ENCODE peak calls at places on chromosomes 2 and 18, in four cellular contexts. One of them, this sample, is unnamed. For H3K36me3, the result is how much of the 10 kb centered on the place peaks cover.

GRCh38 chr2:215454519-215454918 is 18.7 kb upstream of the FN1 start:
- DNase-seq in endothelial cell of umbilical vein: peak
- DNase-seq in ascending aorta: no peak
- DNase-seq in heart left ventricle: no peak
- DNase-seq in this sample: no peak

GRCh38 chr18:2103299-2103698 is 468.0 kb downstream of the METTL4 start:
- DNase-seq in endothelial cell of umbilical vein: no peak
- DNase-seq in ascending aorta: no peak
- DNase-seq in heart left ventricle: no peak
- DNase-seq in this sample: no peak

GRCh38 chr18:31424383-31424988 is 23.1 kb upstream of the DSG3 start:
- DNase-seq in ascending aorta: no peak
- DNase-seq in endothelial cell of umbilical vein: no peak
- DNase-seq in heart left ventricle: no peak
- DNase-seq in this sample: no peak

GRCh38 chr2:181846359-181846758 is 45.2 kb upstream of the ITPRID2 start:
- DNase-seq in endothelial cell of umbilical vein: no peak
- DNase-seq in ascending aorta: no peak
- DNase-seq in heart left ventricle: no peak
- DNase-seq in this sample: no peak

GRCh38 chr2:40243581-40243980 is 208.3 kb downstream of the SLC8A1 start:
- DNase-seq in heart left ventricle: no peak
- DNase-seq in endothelial cell of umbilical vein: no peak
- DNase-seq in ascending aorta: no peak
- DNase-seq in this sample: no peak

GRCh38 chr2:106038598-106039375 is 155.3 kb downstream of the UXS1 start:
- DNase-seq in ascending aorta: no peak
- DNase-seq in heart left ventricle: no peak
- DNase-seq in endothelial cell of umbilical vein: no peak
- DNase-seq in this sample: no peak

GRCh38 chr2:239380831-239381708 is 19.8 kb downstream of the HDAC4 start:
- DNase-seq in ascending aorta: no peak
- DNase-seq in endothelial cell of umbilical vein: peak
- DNase-seq in heart left ventricle: no peak
- DNase-seq in this sample: no peak

GRCh38 chr2:137381731-137382130 is 582.5 kb upstream of the HNMT start:
- DNase-seq in endothelial cell of umbilical vein: no peak
- DNase-seq in ascending aorta: no peak
- DNase-seq in heart left ventricle: no peak
- DNase-seq in this sample: no peak

GRCh38 chr2:199261936-199262335 is 195.8 kb downstream of the SATB2 start:
- DNase-seq in ascending aorta: no peak
- DNase-seq in heart left ventricle: no peak
- DNase-seq in endothelial cell of umbilical vein: no peak
- DNase-seq in this sample: no peak

GRCh38 chr2:127193948-127194267 is 26.2 kb downstream of the CYP27C1 start:
- DNase-seq in heart left ventricle: no peak
- DNase-seq in endothelial cell of umbilical vein: peak
- DNase-seq in ascending aorta: no peak
- DNase-seq in this sample: no peak

GRCh38 chr18:79947881-79948610 is 3.4 kb downstream of the SLC66A2 start:
- DNase-seq in heart left ventricle: no peak
- DNase-seq in endothelial cell of umbilical vein: no peak
- DNase-seq in ascending aorta: peak
- DNase-seq in this sample: peak

GRCh38 chr2:73457982-73458381 is 72.3 kb downstream of the ALMS1 start:
- DNase-seq in endothelial cell of umbilical vein: no peak
- DNase-seq in heart left ventricle: no peak
- DNase-seq in ascending aorta: no peak
- DNase-seq in this sample: no peak

GRCh38 chr18:8721716-8722115 is 16.4 kb downstream of the MTCL1 start:
- DNase-seq in endothelial cell of umbilical vein: no peak
- DNase-seq in heart left ventricle: no peak
- DNase-seq in ascending aorta: no peak
- DNase-seq in this sample: no peak

GRCh38 chr2:160613466-160614153 is 120.0 kb upstream of the RBMS1 start:
- DNase-seq in endothelial cell of umbilical vein: peak
- DNase-seq in ascending aorta: no peak
- DNase-seq in heart left ventricle: no peak
- DNase-seq in this sample: no peak

GRCh38 chr2:96702098-96702785 is 37.6 kb downstream of the LMAN2L start:
- DNase-seq in heart left ventricle: no peak
- DNase-seq in endothelial cell of umbilical vein: no peak
- DNase-seq in ascending aorta: no peak
- DNase-seq in this sample: no peak

GRCh38 chr2:42046819-42047487 is 868 bp upstream of the PKDCC start:
- DNase-seq in endothelial cell of umbilical vein: peak
- DNase-seq in ascending aorta: peak
- DNase-seq in heart left ventricle: no peak
- DNase-seq in this sample: no peak

GRCh38 chr2:114797540-114797939 is 355.1 kb downstream of the DPP10 start:
- DNase-seq in heart left ventricle: no peak
- DNase-seq in ascending aorta: no peak
- DNase-seq in endothelial cell of umbilical vein: no peak
- DNase-seq in this sample: no peak

GRCh38 chr2:231666171-231667095 is 41.9 kb upstream of the PTMA start:
- DNase-seq in endothelial cell of umbilical vein: peak
- DNase-seq in ascending aorta: peak
- DNase-seq in heart left ventricle: peak
- DNase-seq in this sample: peak

GRCh38 chr18:48785686-48786470 is 164.9 kb downstream of the SMAD7 start:
- DNase-seq in ascending aorta: peak
- DNase-seq in endothelial cell of umbilical vein: no peak
- DNase-seq in heart left ventricle: no peak
- DNase-seq in this sample: peak

GRCh38 chr2:169961911-169962310 is 134.7 kb downstream of the UBR3 start:
- DNase-seq in endothelial cell of umbilical vein: no peak
- DNase-seq in ascending aorta: no peak
- DNase-seq in heart left ventricle: no peak
- DNase-seq in this sample: no peak

GRCh38 chr2:160324161-160324768 is 124.2 kb upstream of the ITGB6 start:
- DNase-seq in ascending aorta: peak
- DNase-seq in heart left ventricle: peak
- DNase-seq in endothelial cell of umbilical vein: peak
- DNase-seq in this sample: peak

GRCh38 chr18:37385846-37386435 is 179.7 kb downstream of the CELF4 start:
- DNase-seq in ascending aorta: no peak
- DNase-seq in heart left ventricle: no peak
- DNase-seq in endothelial cell of umbilical vein: peak
- DNase-seq in this sample: no peak

GRCh38 chr2:236571161-236571560 is 1.5 kb downstream of the ACKR3 start:
- DNase-seq in endothelial cell of umbilical vein: no peak
- DNase-seq in heart left ventricle: no peak
- DNase-seq in ascending aorta: peak
- DNase-seq in this sample: no peak
- H3K4me3 ChIP-seq in endothelial cell of umbilical vein: peak
- H3K4me3 ChIP-seq in heart left ventricle: peak
- H3K4me3 ChIP-seq in ascending aorta: peak
- H3K4me3 ChIP-seq in this sample: peak

GRCh38 chr2:86031606-86032005 is 74.1 kb downstream of the POLR1A start:
- DNase-seq in endothelial cell of umbilical vein: no peak
- DNase-seq in ascending aorta: no peak
- DNase-seq in heart left ventricle: no peak
- DNase-seq in this sample: no peak
- H3K36me3 ChIP-seq in endothelial cell of umbilical vein: under half
- H3K36me3 ChIP-seq in ascending aorta: half or more
- H3K36me3 ChIP-seq in heart left ventricle: half or more
- H3K36me3 ChIP-seq in this sample: under half

DNA sequence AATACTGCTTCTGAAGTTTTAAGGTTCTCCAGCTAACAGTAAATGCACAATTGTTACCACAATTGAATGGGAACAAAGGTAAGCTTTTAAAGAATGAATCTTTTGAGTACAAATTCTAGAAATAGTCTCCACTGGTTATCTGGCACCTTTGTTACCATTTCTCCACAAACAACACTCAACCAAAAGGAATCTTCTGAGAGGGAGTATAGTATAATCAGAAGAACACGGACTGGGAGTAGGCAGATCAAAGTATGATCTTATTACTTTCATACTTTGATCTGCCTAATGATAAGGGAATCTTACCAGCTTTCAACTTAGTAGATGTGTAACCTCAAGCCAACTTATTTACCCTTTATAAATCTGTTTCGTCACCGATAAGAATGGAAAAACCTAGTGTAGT is 1.4 kb downstream of the CEP76 start:
- DNase-seq in endothelial cell of umbilical vein: no peak
- DNase-seq in heart left ventricle: no peak
- DNase-seq in ascending aorta: no peak
- DNase-seq in this sample: no peak
- H3K4me3 ChIP-seq in endothelial cell of umbilical vein: peak
- H3K4me3 ChIP-seq in heart left ventricle: no peak
- H3K4me3 ChIP-seq in ascending aorta: peak
- H3K4me3 ChIP-seq in this sample: no peak

DNA sequence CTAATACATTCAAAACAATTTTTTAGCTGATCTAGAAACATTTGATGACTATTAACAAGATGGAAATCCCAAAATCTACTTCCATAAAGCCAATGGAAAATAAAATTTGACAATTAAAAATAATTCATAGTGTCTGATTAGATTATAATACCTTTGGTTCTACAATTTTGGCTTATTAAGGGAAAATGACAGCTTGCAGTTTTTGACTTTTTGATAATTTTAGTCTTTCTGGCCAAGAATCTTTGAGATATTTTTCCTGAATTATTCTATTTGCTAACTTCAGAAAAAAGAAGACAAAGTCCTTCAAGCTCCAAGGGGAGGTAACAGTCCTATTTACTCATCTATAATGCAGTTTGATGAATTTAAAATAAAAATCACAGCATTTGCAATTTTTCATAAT is 39.6 kb downstream of the MSH6 start:
- DNase-seq in heart left ventricle: no peak
- DNase-seq in ascending aorta: no peak
- DNase-seq in endothelial cell of umbilical vein: no peak
- DNase-seq in this sample: no peak
- H3K36me3 ChIP-seq in heart left ventricle: under half
- H3K36me3 ChIP-seq in ascending aorta: under half
- H3K36me3 ChIP-seq in endothelial cell of umbilical vein: under half
- H3K36me3 ChIP-seq in this sample: under half

GRCh38 chr2:70978388-70979357 is at the start of gene ANKRD53:
- DNase-seq in ascending aorta: peak
- DNase-seq in endothelial cell of umbilical vein: peak
- DNase-seq in heart left ventricle: peak
- DNase-seq in this sample: peak
- H3K4me3 ChIP-seq in ascending aorta: peak
- H3K4me3 ChIP-seq in endothelial cell of umbilical vein: peak
- H3K4me3 ChIP-seq in heart left ventricle: peak
- H3K4me3 ChIP-seq in this sample: peak